ENCODE peak calls at places on chromosome 12, in five cellular contexts. A is MCF 10A; S is activated T-helper 9 cell treated with anti-CD3 and anti-CD28 coated beads, Interleukin-2, amount 50 U/mL, for 16 hours; T is stimulated activated CD4-positive, alpha-beta T cell treated with anti-CD3 and anti-CD28 coated beads, Interleukin-4, amount 100 ng/mL, for 24 hours; V is suprapubic skin. C is an unnamed sample.

GRCh38 chr12:112524269-112524668 is 105.5 kb downstream of the PTPN11 start:
- DNase-seq in A (no peak), S (no peak), T (no peak), V (no peak), C (no peak)

GRCh38 chr12:94954029-94954685 is 49.3 kb downstream of the NDUFA12 start:
- DNase-seq in A (peak), S (no peak), T (no peak), V (no peak), C (no peak)

GRCh38 chr12:122203968-122204828 is 689 bp downstream of the B3GNT4 start:
- DNase-seq in A (no peak), S (no peak), T (no peak), V (peak), C (peak)

GRCh38 chr12:14239935-14240872 is 125.3 kb upstream of the ATF7IP start:
- DNase-seq in A (no peak), S (no peak), T (peak), V (no peak), C (no peak)

GRCh38 chr12:42097971-42098370 is 46.7 kb downstream of the GXYLT1 start:
- DNase-seq in A (no peak), S (no peak), T (no peak), V (no peak), C (peak)

GRCh38 chr12:14605401-14605989 is 37.8 kb upstream of the PLBD1 start:
- DNase-seq in A (peak), S (no peak), T (no peak), V (no peak), C (no peak)

GRCh38 chr12:123282111-123282510 is 10.5 kb upstream of the CDK2AP1 start:
- DNase-seq in A (no peak), S (no peak), T (no peak), V (no peak), C (no peak)

GRCh38 chr12:93812616-93813015 is 135.4 kb downstream of the CRADD start:
- DNase-seq in A (no peak), S (no peak), T (no peak), V (no peak), C (no peak)

GRCh38 chr12:124190301-124191023 is 104.4 kb upstream of the RFLNA start:
- DNase-seq in A (no peak), S (no peak), T (no peak), V (no peak), C (peak)

GRCh38 chr12:24991209-24992049 is 42.5 kb upstream of the BCAT1 start:
- DNase-seq in A (peak), S (no peak), T (peak), V (no peak), C (no peak)

GRCh38 chr12:98154850-98155249 is 360.5 kb upstream of the TMPO start:
- DNase-seq in A (peak), S (no peak), T (no peak), V (no peak), C (no peak)

GRCh38 chr12:117580718-117581062 is 219.3 kb upstream of the NOS1 start:
- DNase-seq in A (peak), S (no peak), T (no peak), V (peak), C (no peak)

GRCh38 chr12:4268549-4269181 is 4.9 kb upstream of the CCND2 start:
- DNase-seq in A (no peak), S (no peak), T (peak), V (no peak), C (peak)